ENCODE peak calls at places on chromosomes 12 and 14, in four cellular contexts. E is H9, M is IMR-90, R is mesenchymal stem cell. Z is an unnamed sample.

GRCh38 chr14:85222344-85222743 is 307.6 kb upstream of the FLRT2 start:
- DNase-seq in E (no peak), M (no peak), R (no peak), Z (no peak)

GRCh38 chr12:117874842-117875434 is 93.9 kb downstream of the KSR2 start:
- DNase-seq in E (peak; percentile 90), M (peak; percentile 35), R (peak; percentile 60), Z (peak; percentile 91)

GRCh38 chr14:66359500-66359899 is 126.7 kb upstream of the CCDC196 start:
- DNase-seq in E (no peak), M (peak; percentile 64), R (peak; percentile 62), Z (peak; percentile 35)

GRCh38 chr14:102333395-102333794 is 13.8 kb downstream of the ZNF839 start:
- DNase-seq in E (no peak), M (no peak), R (no peak), Z (no peak)

GRCh38 chr12:25829192-25829591 is 129.3 kb upstream of the RASSF8 start:
- DNase-seq in E (no peak), M (peak; percentile 98), R (peak; percentile 94), Z (peak; percentile 69)

GRCh38 chr12:60684988-60685655 is 1089.3 kb downstream of the SLC16A7 start:
- DNase-seq in E (no peak), M (no peak), R (peak; percentile 32), Z (peak; percentile 92)

GRCh38 chr14:70827366-70828151 is 18.2 kb upstream of the MAP3K9 start:
- DNase-seq in E (no peak), M (no peak), R (no peak), Z (no peak)

GRCh38 chr14:72916174-72916573 is 10.1 kb upstream of the DCAF4 start:
- DNase-seq in E (no peak), M (peak; percentile 20), R (no peak), Z (no peak)

GRCh38 chr12:130761537-130762318 is 45.6 kb upstream of the RIMBP2 start:
- DNase-seq in E (peak; percentile 80), M (peak; percentile 41), R (peak; percentile 29), Z (peak; percentile 57)
- H3K23ac ChIP-seq in E (no peak overlapping the region), M (no peak overlapping the region), R (no peak overlapping the region), Z (no peak overlapping the region)

GRCh38 chr12:19222566-19222965 is 93.0 kb downstream of the PLEKHA5 start:
- DNase-seq in E (no peak), M (no peak), R (no peak), Z (no peak)

GRCh38 chr12:19223695-19224094 is 94.2 kb downstream of the PLEKHA5 start:
- DNase-seq in E (no peak), M (peak; percentile 83), R (peak; percentile 44), Z (no peak)

GRCh38 chr12:19220861-19221466 is 91.4 kb downstream of the PLEKHA5 start:
- DNase-seq in E (no peak), M (peak; percentile 89), R (no peak), Z (no peak)

GRCh38 chr12:19223018-19223417 is 93.5 kb downstream of the PLEKHA5 start:
- DNase-seq in E (no peak), M (no peak), R (no peak), Z (peak; percentile 32)

DNA sequence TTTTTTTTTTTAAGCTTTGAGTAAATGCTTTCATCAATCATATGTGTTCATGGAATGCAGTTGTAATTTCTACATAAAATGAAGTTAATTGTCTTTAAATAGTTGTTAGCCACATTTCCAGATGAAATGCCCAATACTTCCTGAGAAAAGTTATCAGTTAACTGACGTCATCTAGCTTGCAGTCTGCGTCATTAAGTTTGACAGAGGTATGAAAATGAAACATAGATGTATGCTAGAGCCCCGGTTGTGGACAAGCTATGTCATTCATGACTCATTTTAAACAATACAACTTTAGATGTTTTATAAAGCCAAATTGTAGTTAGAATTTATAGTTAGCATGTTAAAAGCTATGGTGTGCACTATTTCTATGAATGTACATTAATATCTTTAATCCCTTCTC is 90.7 kb downstream of the PLEKHA5 start:
- DNase-seq in E (no peak), M (peak; percentile 94), R (peak; percentile 73), Z (no peak)
- H3K4me2 ChIP-seq in E (no peak overlapping the region), M (no peak overlapping the region), R (no peak overlapping the region), Z (no peak overlapping the region)

DNA sequence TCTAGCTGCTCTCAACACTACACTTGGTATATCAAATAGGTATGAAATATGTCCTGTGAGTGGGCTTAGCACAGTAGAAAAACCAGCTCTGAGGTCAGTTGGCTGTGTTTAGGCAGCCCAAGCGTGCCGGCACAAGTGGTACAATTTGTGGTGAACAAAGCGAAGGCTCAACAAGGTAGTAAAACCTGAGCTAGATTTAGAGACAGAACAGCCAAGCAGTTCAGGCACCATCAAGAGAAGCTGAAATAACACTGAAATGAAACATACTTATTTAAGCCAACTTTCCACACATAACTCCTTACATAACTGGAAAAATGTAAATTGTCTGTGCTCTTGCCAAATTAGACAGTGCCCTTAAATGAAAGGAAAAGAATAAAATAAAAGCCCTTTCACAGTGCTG is 596.8 kb upstream of the FBXO33 start:
- DNase-seq in E (no peak), M (no peak), R (no peak), Z (no peak)
- H3K23ac ChIP-seq in E (no peak overlapping the region), M (no peak overlapping the region), R (no peak overlapping the region), Z (no peak overlapping the region)

GRCh38 chr14:22570132-22570949 is 18.7 kb downstream of the DAD1 start:
- DNase-seq in E (peak; percentile 90), M (peak; percentile 82), R (peak; percentile 80), Z (peak; percentile 96)
- H3K4me2 ChIP-seq in E (no peak overlapping the region), M (no peak overlapping the region), R (no peak overlapping the region), Z (no peak overlapping the region)

GRCh38 chr12:131672311-131672940 is 38.5 kb upstream of the SFSWAP start:
- DNase-seq in E (no peak), M (no peak), R (no peak), Z (no peak)

GRCh38 chr12:131672941-131673330 is 38.0 kb upstream of the SFSWAP start:
- DNase-seq in E (no peak), M (no peak), R (no peak), Z (no peak)

GRCh38 chr12:131675126-131676080 is 35.5 kb upstream of the SFSWAP start:
- DNase-seq in E (peak; percentile 30), M (no peak), R (no peak), Z (no peak)

GRCh38 chr12:131673519-131674265 is 37.2 kb upstream of the SFSWAP start:
- DNase-seq in E (no peak), M (peak; percentile 10), R (no peak), Z (peak; percentile 58)

DNA sequence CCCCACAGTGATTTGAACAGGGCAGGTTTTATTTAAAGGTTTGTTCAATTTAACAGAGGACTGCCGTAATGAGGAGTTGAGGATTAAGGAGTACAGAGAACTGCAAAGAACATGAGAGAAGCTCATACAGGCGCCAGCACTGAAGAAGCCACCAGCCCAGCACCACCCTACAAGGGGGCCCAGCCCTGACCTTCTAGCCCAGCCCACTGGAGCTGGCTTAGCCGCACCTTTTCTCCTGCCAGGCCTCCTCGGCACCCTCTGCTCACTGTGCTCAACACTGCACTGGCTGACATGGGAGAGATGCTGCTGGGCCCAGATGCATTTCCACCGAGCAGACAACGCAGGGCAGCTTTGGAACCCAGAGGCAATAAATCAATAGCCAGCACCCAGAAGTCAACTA is 36.5 kb upstream of the SFSWAP start:
- DNase-seq in E (no peak), M (no peak), R (no peak), Z (no peak)
- H3K23ac ChIP-seq in E (no peak overlapping the region), M (no peak overlapping the region), R (no peak overlapping the region), Z (no peak overlapping the region)